ENCODE peak calls at places on chromosomes 13 and 19, in ten cellular contexts. D is bronchial epithelial cell, S is upper lobe of right lung, N is aorta, E is adipocyte, T is fibroblast of pulmonary artery, V is NT2/D1, I is small intestine, G is GM06990, O is sigmoid colon. L is an unnamed sample.

GRCh38 chr13:37656247-37656940 is 57.8 kb upstream of the POSTN start:
- DNase-seq in D (peak), S (no peak), N (no peak), E (peak), T (peak), V (no peak), I (no peak), G (no peak), O (no peak), L (peak)

GRCh38 chr19:28377077-28377476 is 835.9 kb downstream of the UQCRFS1 start:
- DNase-seq in D (no peak), S (no peak), N (no peak), E (peak), T (peak), V (no peak), I (no peak), G (no peak), O (no peak), L (no peak)

GRCh38 chr19:11377756-11378155 is 3.3 kb downstream of the SWSAP1 start:
- DNase-seq in D (peak), S (no peak), N (no peak), E (peak), T (no peak), V (no peak), I (no peak), G (no peak), O (no peak), L (peak)

GRCh38 chr13:113121928-113122420 is 625 bp upstream of the F10 start:
- DNase-seq in D (no peak), S (no peak), N (peak), E (no peak), T (no peak), V (no peak), I (no peak), G (no peak), O (no peak), L (no peak)

GRCh38 chr19:10193666-10194499 is 870 bp downstream of the DNMT1 start:
- DNase-seq in D (peak), S (no peak), N (no peak), E (peak), T (peak), V (no peak), I (no peak), G (no peak), O (no peak), L (peak)

GRCh38 chr13:112967666-112968379 is 1.2 kb upstream of the MCF2L start:
- DNase-seq in D (no peak), S (peak), N (peak), E (no peak), T (no peak), V (no peak), I (no peak), G (no peak), O (peak), L (no peak)

GRCh38 chr19:55487884-55488687 is at the start of gene SSC5D:
- DNase-seq in D (no peak), S (no peak), N (no peak), E (peak), T (peak), V (no peak), I (no peak), G (no peak), O (peak), L (no peak)

GRCh38 chr19:17322854-17323253 is 11.8 kb downstream of the ANO8 start:
- DNase-seq in D (no peak), S (no peak), N (no peak), E (no peak), T (no peak), V (no peak), I (no peak), G (no peak), O (peak), L (no peak)

GRCh38 chr13:84025828-84026227 is 143.6 kb upstream of the SLITRK1 start:
- DNase-seq in D (no peak), S (no peak), N (no peak), E (no peak), T (no peak), V (peak), I (no peak), G (no peak), O (no peak), L (no peak)

GRCh38 chr13:92649140-92649813 is 577.3 kb upstream of the GPC6 start:
- DNase-seq in D (no peak), S (no peak), N (no peak), E (no peak), T (no peak), V (no peak), I (peak), G (no peak), O (no peak), L (no peak)

GRCh38 chr19:50233308-50233910 is 30.0 kb downstream of the MYH14 start:
- DNase-seq in D (no peak), S (no peak), N (no peak), E (no peak), T (no peak), V (no peak), I (no peak), G (no peak), O (no peak), L (no peak)

GRCh38 chr13:47326061-47326460 is 429.2 kb upstream of the HTR2A start:
- DNase-seq in D (no peak), S (no peak), N (no peak), E (no peak), T (peak), V (no peak), I (no peak), G (no peak), O (no peak), L (no peak)

GRCh38 chr13:67736646-67737420 is 506.7 kb upstream of the PCDH9 start:
- DNase-seq in D (no peak), S (no peak), N (no peak), E (peak), T (peak), V (peak), I (peak), G (no peak), O (no peak), L (peak)

GRCh38 chr19:38656171-38656981 is 8.9 kb downstream of the ACTN4 start:
- DNase-seq in D (peak), S (no peak), N (no peak), E (peak), T (peak), V (no peak), I (no peak), G (no peak), O (no peak), L (peak)
- H3K4me3 ChIP-seq in D (no peak), S (no peak), N (no peak), E (peak), T (no peak), V (no peak), I (no peak), G (no peak), O (no peak), L (no peak)

GRCh38 chr19:49165111-49165750 is 7.6 kb downstream of the TRPM4 start:
- DNase-seq in D (peak), S (no peak), N (peak), E (no peak), T (no peak), V (no peak), I (peak), G (no peak), O (no peak), L (peak)
- H3K4me3 ChIP-seq in D (no peak), S (no peak), N (no peak), E (no peak), T (no peak), V (no peak), I (no peak), G (no peak), O (no peak), L (no peak)

DNA sequence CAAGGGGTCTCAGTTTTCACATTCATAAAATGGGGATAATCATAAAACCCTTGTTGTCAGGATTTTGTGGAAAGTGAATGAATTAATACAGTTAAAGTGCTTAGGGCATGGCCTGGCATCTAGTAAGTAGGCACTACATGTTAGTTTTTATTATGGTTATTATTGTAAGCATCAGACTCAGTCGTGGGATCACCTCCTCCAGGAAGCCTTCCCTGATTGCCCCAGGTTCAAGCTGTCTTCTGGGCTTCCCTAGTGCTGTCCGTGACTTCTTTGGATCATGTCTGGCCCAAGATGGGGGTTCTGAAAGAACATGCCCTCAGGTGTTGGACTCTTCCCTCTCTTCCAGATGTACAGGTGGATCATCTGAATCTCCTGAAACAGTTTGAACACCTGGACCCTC is 10.7 kb downstream of the NUCB1 start:
- DNase-seq in D (no peak), S (no peak), N (no peak), E (no peak), T (no peak), V (no peak), I (no peak), G (no peak), O (no peak), L (no peak)
- H3K4me3 ChIP-seq in D (no peak), S (no peak), N (no peak), E (no peak), T (no peak), V (no peak), I (no peak), G (no peak), O (no peak), L (no peak)

DNA sequence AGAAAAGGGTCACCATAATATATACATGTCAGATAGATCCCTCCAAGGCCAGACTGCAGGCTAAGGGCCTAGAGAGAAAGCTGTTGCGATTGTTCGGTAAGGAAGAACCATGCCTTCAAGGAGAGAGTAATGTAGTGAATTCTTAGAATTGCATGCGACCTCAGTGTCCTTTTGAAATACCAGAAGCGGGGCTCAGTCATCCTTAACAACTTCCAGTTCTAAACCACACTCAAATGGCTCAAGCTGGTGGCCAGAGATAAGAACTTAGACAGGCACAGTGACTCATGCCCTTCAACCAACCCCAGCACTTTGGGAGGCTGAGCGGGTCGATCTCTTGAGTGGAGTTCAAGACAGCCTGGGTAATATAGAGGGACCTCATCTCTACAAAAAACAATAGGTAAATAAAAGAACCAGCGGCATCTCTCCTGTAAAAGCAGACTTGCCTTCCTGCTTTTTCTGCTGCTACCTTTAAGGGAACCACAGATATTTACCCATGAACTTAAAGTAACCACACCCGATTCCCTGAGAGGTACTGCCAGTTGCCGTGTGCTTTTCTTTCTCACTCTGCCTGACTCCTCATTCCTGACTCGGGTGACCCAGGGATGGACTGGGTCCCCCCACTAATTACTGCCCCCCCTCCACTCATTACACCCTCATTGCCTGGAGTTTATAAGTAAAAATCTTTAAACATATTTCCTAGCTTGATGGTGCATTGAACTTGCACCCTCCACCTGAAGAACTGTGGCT is 15.4 kb upstream of the SIGLEC6 start:
- DNase-seq in D (no peak), S (no peak), N (no peak), E (no peak), T (peak), V (no peak), I (no peak), G (no peak), O (no peak), L (no peak)
- H3K4me3 ChIP-seq in D (no peak), S (no peak), N (no peak), E (no peak), T (no peak), V (no peak), I (no peak), G (no peak), O (no peak), L (no peak)

GRCh38 chr13:60431108-60431700 is 34.2 kb downstream of the TDRD3 start:
- DNase-seq in D (peak), S (no peak), N (no peak), E (peak), T (peak), V (peak), I (peak), G (peak), O (no peak), L (peak)
- H3K4me3 ChIP-seq in D (no peak), S (no peak), N (no peak), E (no peak), T (no peak), V (no peak), I (no peak), G (no peak), O (no peak), L (no peak)

GRCh38 chr19:522726-523125 is 8.8 kb upstream of the CDC34 start:
- DNase-seq in D (no peak), S (no peak), N (no peak), E (no peak), T (no peak), V (no peak), I (no peak), G (no peak), O (no peak), L (no peak)
- H3K4me3 ChIP-seq in D (no peak), S (no peak), N (no peak), E (no peak), T (no peak), V (no peak), I (no peak), G (no peak), O (no peak), L (no peak)

GRCh38 chr13:69567514-69567913 is 540.1 kb upstream of the ATXN8OS start:
- DNase-seq in D (no peak), S (no peak), N (no peak), E (no peak), T (no peak), V (no peak), I (no peak), G (no peak), O (no peak), L (no peak)
- H3K4me3 ChIP-seq in D (no peak), S (no peak), N (no peak), E (no peak), T (no peak), V (no peak), I (no peak), G (no peak), O (no peak), L (no peak)

GRCh38 chr13:49587311-49587847 is 2.0 kb upstream of the RCBTB1 start:
- DNase-seq in D (peak), S (no peak), N (no peak), E (no peak), T (no peak), V (no peak), I (no peak), G (no peak), O (no peak), L (peak)

GRCh38 chr13:49584771-49585182 is 581 bp downstream of the RCBTB1 start:
- DNase-seq in D (no peak), S (no peak), N (no peak), E (peak), T (no peak), V (no peak), I (no peak), G (no peak), O (no peak), L (peak)

GRCh38 chr13:49580980-49581680 is 4.2 kb downstream of the RCBTB1 start:
- DNase-seq in D (peak), S (no peak), N (no peak), E (no peak), T (no peak), V (no peak), I (no peak), G (no peak), O (no peak), L (peak)

GRCh38 chr13:49586717-49587116 is 1.4 kb upstream of the RCBTB1 start:
- DNase-seq in D (no peak), S (no peak), N (no peak), E (no peak), T (no peak), V (no peak), I (no peak), G (no peak), O (no peak), L (peak)

DNA sequence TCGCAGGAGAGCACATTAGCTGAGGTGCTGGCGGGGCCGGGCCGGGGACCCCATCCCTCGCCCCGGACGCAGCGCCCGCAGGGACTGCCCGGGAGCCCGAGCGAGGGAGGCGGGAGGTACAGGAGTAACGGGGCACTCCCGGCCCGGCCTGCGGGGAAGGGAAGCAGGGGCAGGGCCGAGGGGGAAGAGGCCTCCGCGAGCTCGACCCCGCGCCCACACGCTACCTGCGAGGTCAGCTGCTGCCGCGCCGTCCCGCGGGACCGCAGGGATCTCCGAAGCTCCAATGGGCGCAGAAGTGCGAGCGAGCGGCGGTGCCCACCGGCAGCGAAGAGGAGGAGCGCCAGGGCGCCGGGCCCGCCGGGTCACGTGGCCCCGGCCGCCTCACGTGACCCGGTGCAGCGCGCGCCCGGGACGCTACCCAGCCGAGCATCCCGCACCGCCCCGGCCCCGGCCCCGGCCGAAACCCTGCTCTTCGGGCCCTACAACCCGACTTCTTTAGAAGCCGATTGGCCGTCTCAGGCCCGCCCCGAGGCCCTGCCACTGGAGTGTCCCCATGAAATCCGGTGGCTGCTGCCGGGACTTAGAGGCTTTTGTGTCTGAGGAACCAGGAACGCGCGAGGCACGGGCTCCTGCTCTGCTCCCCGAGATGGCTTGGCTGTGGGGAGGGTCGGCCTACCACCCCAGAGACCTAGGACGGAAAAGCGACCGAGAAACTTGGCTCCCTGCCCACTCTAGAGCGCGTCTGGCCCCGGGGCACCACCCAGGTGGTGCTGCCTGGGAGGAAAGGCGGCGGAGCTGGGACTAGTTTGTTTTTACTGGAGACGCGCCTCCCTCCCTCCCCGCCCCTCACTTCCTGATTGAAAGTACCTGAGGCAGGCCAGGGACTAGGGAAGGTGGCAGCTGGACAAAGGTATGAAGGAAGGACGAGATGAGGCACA is at the start of gene RCBTB1:
- DNase-seq in D (peak), S (peak), N (peak), E (peak), T (peak), V (peak), I (peak), G (peak), O (peak), L (peak)
- H3K4me3 ChIP-seq in D (peak), S (peak), N (peak), E (peak), T (peak), V (peak), I (peak), G (peak), O (peak), L (peak)

L was measured in epithelial cell of esophagus.